ENCODE peak calls at places on chromosomes 11 and 22, in four cellular contexts. O is cardiac muscle cell, K is ovary, A is fibroblast of the aortic adventitia. S is an unnamed sample.

GRCh38 chr11:32510039-32510438 is 73.6 kb upstream of the EIF3M start:
- DNase-seq in A (no peak), K (no peak), O (peak; percentile 17), S (no peak)

GRCh38 chr11:64898541-64898940 is 18.5 kb downstream of the ATG2A start:
- DNase-seq in A (no peak), K (no peak), O (no peak), S (no peak)

GRCh38 chr11:60985991-60986915 is 14.8 kb downstream of the CD6 start:
- DNase-seq in A (peak; percentile 33), O (no peak), K (no peak), S (no peak)

GRCh38 chr11:117820071-117820470 is 4.5 kb downstream of the FXYD2 start:
- DNase-seq in O (no peak), A (no peak), K (no peak), S (no peak)

GRCh38 chr22:46721716-46722115 is 16.3 kb downstream of the CERK start:
- DNase-seq in O (no peak), A (no peak), K (no peak), S (no peak)

GRCh38 chr11:44629732-44630345 is 64.4 kb downstream of the CD82 start:
- DNase-seq in A (no peak), K (no peak), O (no peak), S (no peak)

GRCh38 chr22:25774575-25775026 is 32.6 kb downstream of the MYO18B start:
- DNase-seq in O (no peak), K (no peak), A (no peak), S (no peak)

GRCh38 chr11:118353084-118353710 is 6.2 kb upstream of the UBE4A start:
- DNase-seq in K (no peak), A (peak; percentile 49), O (peak; percentile 10), S (peak; percentile 40)

GRCh38 chr11:6225896-6226295 is 8.5 kb downstream of the FHIP1B start:
- DNase-seq in K (no peak), O (no peak), A (no peak), S (no peak)

GRCh38 chr11:76266269-76266668 is 60.0 kb upstream of the WNT11 start:
- DNase-seq in K (no peak), A (peak; percentile 78), O (no peak), S (peak; percentile 67)

GRCh38 chr11:119206512-119207299 is 567 bp downstream of the CBL start:
- DNase-seq in O (peak; percentile 71), A (no peak), K (peak; percentile 72), S (peak; percentile 12)

GRCh38 chr22:37186228-37186996 is 1.6 kb downstream of the C1QTNF6 start:
- DNase-seq in K (peak; percentile 22), A (peak; percentile 88), O (peak; percentile 69), S (peak; percentile 92)

GRCh38 chr11:69660001-69660500 is 15.1 kb downstream of the LTO1 start:
- DNase-seq in A (no peak), O (no peak), K (no peak), S (no peak)

DNA sequence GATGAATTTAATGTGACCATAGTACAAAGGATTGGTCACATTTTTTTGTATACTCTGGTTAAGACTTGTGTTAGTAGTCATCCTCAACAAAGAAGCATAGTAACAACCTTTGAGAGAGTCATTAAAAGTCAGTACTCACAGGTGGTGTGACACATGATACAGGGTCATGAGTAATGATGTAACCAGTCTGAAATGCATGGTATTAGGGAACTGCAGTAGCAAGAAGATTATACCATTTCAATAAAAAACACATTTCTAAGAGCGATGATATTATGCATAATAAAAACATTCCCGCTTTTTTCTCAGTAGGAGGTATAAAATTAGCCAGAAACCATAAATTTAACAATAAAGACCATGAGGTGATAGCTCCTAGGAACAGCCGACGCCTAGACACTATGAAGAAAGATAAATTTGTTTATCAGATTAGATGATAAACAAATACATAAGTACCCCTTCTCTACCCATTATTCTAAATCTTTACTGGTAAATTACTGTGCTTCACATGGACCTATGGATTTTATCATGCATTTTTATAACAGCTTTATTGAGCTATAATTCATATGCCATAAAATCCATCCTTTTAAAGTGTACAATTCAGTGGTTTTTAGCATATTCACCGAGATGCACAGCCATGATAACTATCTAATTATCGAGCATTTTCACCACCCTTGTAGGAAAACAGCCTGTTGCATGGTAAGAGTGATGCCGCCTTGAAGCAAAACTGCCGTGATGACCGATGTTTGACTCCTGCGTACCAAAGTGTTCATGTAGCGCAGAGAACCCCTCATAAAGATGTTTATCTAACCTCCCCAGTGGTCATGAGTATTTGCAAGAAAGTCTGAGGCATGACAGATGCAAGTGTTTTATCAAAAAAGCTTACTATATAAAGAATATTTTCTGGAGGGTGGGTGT is 41.8 kb downstream of the TMPRSS5 start:
- DNase-seq in A (peak; percentile 30), O (no peak), K (no peak), S (peak; percentile 64)
- H3K4me3 ChIP-seq in A (no peak overlapping the region), O (no peak overlapping the region), K (no peak overlapping the region), S (no peak overlapping the region)

GRCh38 chr11:104332110-104332509 is 168.2 kb upstream of the PDGFD start:
- DNase-seq in K (no peak), A (no peak), O (peak; percentile 38), S (no peak)
- TF ChIP-seq CTCF in K (no peak), A (no peak), O (peak; percentile 25), S (peak; percentile 10)

GRCh38 chr22:41050873-41051272 is 41.5 kb upstream of the EP300 start:
- DNase-seq in K (no peak), A (peak; percentile 6), O (no peak), S (no peak)

GRCh38 chr22:41043727-41044126 is 48.7 kb upstream of the EP300 start:
- DNase-seq in O (no peak), A (no peak), K (no peak), S (no peak)

GRCh38 chr22:41047741-41048140 is 44.7 kb upstream of the EP300 start:
- DNase-seq in K (no peak), O (no peak), A (no peak), S (no peak)

GRCh38 chr22:41052661-41053490 is 39.5 kb upstream of the EP300 start:
- DNase-seq in O (no peak), A (peak; percentile 49), K (no peak), S (peak; percentile 56)

DNA sequence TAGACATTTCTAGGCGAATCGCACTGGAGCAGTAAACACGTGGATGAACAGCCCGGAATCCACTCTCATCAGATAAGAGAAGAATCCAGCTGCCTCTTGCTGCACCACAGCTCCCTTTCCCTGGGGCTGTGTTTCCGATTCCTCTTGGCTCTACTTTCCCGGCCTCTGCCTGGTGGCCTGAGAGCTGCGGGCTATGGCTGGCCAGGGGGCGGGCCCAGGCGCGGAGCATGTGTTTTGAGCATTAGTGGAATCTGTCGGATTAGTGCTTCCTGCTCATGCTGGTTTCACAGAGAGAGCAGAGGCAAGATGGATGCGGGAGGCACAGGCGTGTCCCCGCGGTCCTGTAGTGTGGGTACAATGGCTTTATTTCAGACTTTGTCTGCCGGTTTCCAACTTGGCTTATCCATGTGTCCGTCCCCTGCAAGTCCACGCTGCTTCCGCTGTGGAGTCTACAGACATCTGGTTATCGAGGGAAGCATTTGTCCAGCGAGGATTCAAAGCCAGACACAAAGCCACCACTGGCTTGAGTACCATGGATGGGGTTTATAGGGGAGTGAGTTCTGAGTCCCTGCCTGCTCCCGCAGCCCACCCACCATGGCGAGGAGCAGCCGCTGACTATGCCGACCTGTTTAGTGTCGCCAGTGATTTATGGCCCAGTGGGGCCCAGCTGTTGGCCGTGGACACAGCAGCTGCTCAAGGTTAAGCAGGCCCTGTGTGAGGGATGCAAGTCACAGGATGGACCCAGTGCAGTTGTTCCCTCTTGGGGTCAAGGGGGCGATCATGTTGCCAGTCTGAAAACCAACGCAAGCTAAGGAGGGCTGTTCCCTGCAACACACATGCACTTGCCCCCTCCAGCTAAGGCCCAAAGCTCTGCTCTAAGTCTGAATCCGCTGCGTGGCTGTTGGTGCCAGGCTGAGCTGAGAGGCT is 43.3 kb upstream of the EP300 start:
- DNase-seq in A (peak; percentile 77), O (peak; percentile 45), K (peak; percentile 71), S (peak; percentile 57)
- H3K4me3 ChIP-seq in A (peak overlapping the region; percentile 33), O (no peak overlapping the region), K (peak overlapping the region; percentile 1), S (no peak overlapping the region)

GRCh38 chr11:116700586-116701220 is 72.1 kb downstream of the BUD13 start:
- DNase-seq in K (no peak), A (no peak), O (no peak), S (no peak)
- TF ChIP-seq CTCF in K (no peak), A (no peak), O (no peak), S (no peak)

DNA sequence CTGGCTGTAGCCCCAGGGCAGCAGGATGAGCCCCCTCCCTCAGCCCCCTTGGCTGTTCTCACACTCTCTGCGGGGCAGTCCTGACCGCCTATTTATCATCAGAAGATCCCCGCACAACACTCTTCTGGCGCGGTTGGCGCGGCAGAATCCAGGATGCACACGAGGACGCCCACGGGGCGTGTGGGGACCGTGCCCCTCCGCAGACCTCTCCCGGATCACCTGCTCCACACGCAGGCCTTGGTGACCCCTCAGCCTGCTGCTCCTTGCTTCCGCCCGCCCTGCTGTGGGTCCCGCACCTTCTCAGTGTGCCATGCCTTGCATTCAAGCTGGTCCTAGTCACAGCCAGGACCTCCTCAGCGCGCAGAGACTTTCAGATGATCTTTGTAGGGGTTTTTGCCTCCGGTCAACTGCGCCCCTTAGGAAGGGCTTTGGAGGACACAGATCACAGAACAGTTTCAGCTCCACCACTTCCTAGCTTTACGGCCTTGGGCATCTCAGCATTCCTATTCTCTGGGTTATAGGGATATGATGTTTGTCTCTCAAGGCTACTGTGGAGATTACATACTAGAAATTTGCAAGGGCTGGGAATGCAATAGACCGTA is 841 bp upstream of the TUB start:
- DNase-seq in K (no peak), O (no peak), A (no peak), S (no peak)
- H3K4me3 ChIP-seq in K (peak overlapping the region; percentile 57), O (peak overlapping the region; percentile 52), A (peak overlapping the region; percentile 70), S (no peak overlapping the region)

DNA sequence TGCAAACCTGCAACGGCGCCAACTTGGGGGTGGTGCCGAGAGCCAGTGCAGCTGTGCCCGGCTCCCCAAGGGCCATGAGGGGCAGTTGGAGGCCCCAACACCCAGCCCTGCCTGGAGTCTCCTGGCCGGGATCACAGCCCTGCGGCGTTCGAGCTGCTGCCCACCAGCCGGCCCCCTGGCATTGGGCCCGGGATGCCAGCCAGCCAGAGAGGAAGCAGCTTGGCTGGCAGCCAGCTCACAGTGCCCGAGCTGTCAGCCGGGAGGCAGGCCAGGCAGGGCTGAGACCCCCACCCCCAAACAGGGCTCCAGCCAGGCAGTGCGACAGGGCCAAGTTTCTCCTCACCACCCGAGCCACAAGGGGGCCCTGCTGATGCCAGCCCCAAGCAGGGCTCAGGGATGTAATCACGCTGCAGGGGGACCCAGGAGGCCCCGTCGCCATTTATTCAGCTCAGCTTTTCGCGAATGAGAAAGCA is 26.0 kb upstream of the TCF20 start:
- DNase-seq in O (no peak), A (no peak), K (peak; percentile 53), S (no peak)
- TF ChIP-seq CTCF in O (no peak), A (no peak), K (no peak), S (no peak)